ENCODE peak calls at places on chromosome 19, in ten cellular contexts. H is heart left ventricle, I is stomach, J is ovary, N is gastrocnemius medialis, T is GM12878, A is HCT116, U is testis, D is breast epithelium, C is vagina. Q is an unnamed sample. For H3K27me3, the result is how much of the 10 kb centered on the place peaks cover.

GRCh38 chr19:7421941-7422744 is 66.7 kb downstream of the PEX11G start:
- DNase-seq in T (no peak), H (no peak), J (no peak), I (peak), A (peak), C (no peak), U (no peak), D (no peak), N (no peak), Q (no peak)

GRCh38 chr19:40960062-40960685 is 30.9 kb upstream of the CYP2B6 start:
- DNase-seq in N (no peak), H (no peak), D (no peak), C (no peak), T (no peak), A (no peak), J (no peak), I (no peak), U (no peak), Q (no peak)

GRCh38 chr19:6228523-6229215 is 51.1 kb downstream of the MLLT1 start:
- DNase-seq in D (no peak), J (peak), U (no peak), N (no peak), T (no peak), A (no peak), C (no peak), I (no peak), H (no peak), Q (no peak)

GRCh38 chr19:41327499-41328156 is 17.7 kb downstream of the CCDC97 start:
- DNase-seq in U (no peak), N (peak), D (peak), H (peak), T (no peak), C (no peak), J (no peak), I (peak), A (no peak), Q (peak)

GRCh38 chr19:11142528-11143171 is 12.9 kb downstream of the SPC24 start:
- DNase-seq in N (peak), D (peak), T (no peak), H (peak), I (peak), J (peak), C (no peak), A (peak), U (peak), Q (peak)

GRCh38 chr19:40528533-40529092 is 48.1 kb upstream of the SHKBP1 start:
- DNase-seq in D (no peak), T (no peak), C (no peak), H (no peak), U (no peak), J (no peak), A (no peak), I (no peak), N (no peak), Q (no peak)

GRCh38 chr19:15445807-15446376 is 3.9 kb downstream of the WIZ start:
- DNase-seq in I (no peak), N (peak), U (peak), J (no peak), A (no peak), C (no peak), H (peak), D (no peak), T (no peak), Q (no peak)

GRCh38 chr19:49145485-49146407 is 9.4 kb downstream of the HRC start:
- DNase-seq in D (peak), U (peak), T (peak), A (peak), J (peak), N (peak), H (peak), C (no peak), I (peak), Q (peak)

GRCh38 chr19:48656840-48657474 is 11.0 kb upstream of the CA11 start:
- DNase-seq in T (no peak), J (no peak), D (no peak), N (no peak), A (no peak), H (no peak), I (no peak), C (no peak), U (no peak), Q (no peak)

GRCh38 chr19:10227215-10227971 is 3.7 kb downstream of the S1PR2 start:
- DNase-seq in D (peak), N (peak), J (peak), A (no peak), I (no peak), U (peak), T (no peak), H (no peak), C (no peak), Q (peak)

GRCh38 chr19:48030073-48030472 is 13.8 kb downstream of the CABP5 start:
- DNase-seq in C (no peak), A (no peak), T (no peak), N (no peak), H (no peak), I (no peak), D (no peak), J (no peak), U (no peak), Q (no peak)

GRCh38 chr19:41801682-41802317 is 5.4 kb downstream of the CEACAM3 start:
- DNase-seq in I (no peak), T (no peak), H (no peak), U (no peak), A (no peak), J (no peak), D (no peak), C (no peak), N (no peak), Q (no peak)

GRCh38 chr19:16920816-16921529 is 32.2 kb downstream of the F2RL3 start:
- DNase-seq in J (no peak), T (no peak), N (no peak), A (peak), I (no peak), U (no peak), H (no peak), C (no peak), D (no peak), Q (no peak)

GRCh38 chr19:40702337-40703012 is 12.0 kb upstream of the NUMBL start:
- DNase-seq in N (no peak), I (peak), U (peak), J (no peak), A (no peak), H (peak), D (no peak), T (no peak), C (no peak), Q (peak)

GRCh38 chr19:22422220-22422619 is at the start of gene ZNF98:
- DNase-seq in D (peak), I (no peak), C (no peak), H (peak), J (no peak), N (no peak), A (no peak), U (peak), T (no peak), Q (peak)

GRCh38 chr19:23460656-23461055 is 65.4 kb upstream of the ZNF91 start:
- DNase-seq in D (no peak), J (no peak), T (no peak), I (no peak), U (no peak), A (no peak), C (no peak), H (no peak), N (no peak), Q (no peak)

GRCh38 chr19:507286-508203 is at the start of gene TPGS1:
- DNase-seq in I (peak), C (no peak), J (peak), D (peak), T (no peak), A (peak), U (peak), N (peak), H (peak), Q (peak)

GRCh38 chr19:38841180-38841766 is 8.5 kb downstream of the HNRNPL start:
- DNase-seq in H (no peak), T (no peak), U (no peak), N (no peak), I (no peak), J (no peak), C (no peak), A (no peak), D (no peak), Q (no peak)

GRCh38 chr19:38843175-38843758 is 6.5 kb downstream of the HNRNPL start:
- DNase-seq in H (no peak), A (no peak), I (no peak), C (no peak), T (no peak), J (no peak), U (no peak), D (no peak), N (no peak), Q (no peak)

GRCh38 chr19:38842439-38843174 is 7.2 kb downstream of the HNRNPL start:
- DNase-seq in I (no peak), U (no peak), D (no peak), J (no peak), A (no peak), T (no peak), H (no peak), N (no peak), C (no peak), Q (no peak)

GRCh38 chr19:38840583-38840968 is 9.0 kb upstream of the ECH1 start:
- DNase-seq in I (no peak), U (no peak), C (no peak), A (no peak), J (no peak), H (no peak), N (peak), T (no peak), D (no peak), Q (no peak)

DNA sequence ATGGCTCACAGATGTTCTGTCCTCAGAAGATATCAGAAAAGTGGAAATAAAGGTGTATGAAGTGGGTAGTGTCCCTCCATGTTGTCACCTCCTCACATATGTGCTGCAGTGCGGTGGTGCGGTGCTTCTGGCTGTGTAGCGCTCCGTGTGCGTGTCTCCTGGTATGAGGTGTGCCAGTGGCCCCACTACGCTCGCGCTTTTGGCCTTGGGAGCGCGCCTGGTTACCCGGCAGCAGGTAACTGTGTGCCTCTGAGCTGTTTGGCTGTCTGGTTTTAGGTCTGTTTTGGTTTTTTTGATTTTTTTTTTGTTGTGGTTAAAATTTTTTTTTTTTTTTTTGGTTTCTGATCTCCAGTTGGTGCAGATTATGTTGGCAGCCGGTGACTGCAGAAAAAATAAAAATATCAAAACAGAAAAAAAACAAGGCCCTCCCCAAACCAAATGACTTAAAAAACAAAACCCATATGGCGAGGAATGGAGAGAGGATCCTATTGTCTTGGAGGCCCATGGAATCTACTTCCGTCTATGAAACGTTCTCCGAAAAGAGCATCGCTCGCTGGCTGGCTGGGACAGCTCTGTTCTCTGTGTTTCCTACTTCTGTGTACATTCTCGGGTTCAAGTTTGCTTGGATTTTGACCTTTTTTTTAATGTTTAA is 7.9 kb downstream of the HNRNPL start:
- DNase-seq in D (no peak), C (no peak), H (no peak), I (no peak), A (no peak), T (no peak), U (no peak), N (no peak), J (no peak), Q (no peak)
- TF ChIP-seq POLR2A in D (no peak), C (no peak), H (no peak), I (no peak), A (no peak), T (peak), U (no peak), N (no peak), J (no peak), Q (no peak)

GRCh38 chr19:19095691-19096090 is 31.9 kb downstream of the SLC25A42 start:
- DNase-seq in T (no peak), N (no peak), J (no peak), I (no peak), H (no peak), D (no peak), U (no peak), C (no peak), A (no peak), Q (no peak)

GRCh38 chr19:19096641-19097627 is 33.1 kb downstream of the SLC25A42 start:
- DNase-seq in T (no peak), H (no peak), N (no peak), J (no peak), C (no peak), U (no peak), A (peak), I (no peak), D (no peak), Q (no peak)

GRCh38 chr19:19101540-19101939 is 36.7 kb downstream of the TMEM161A start:
- DNase-seq in C (no peak), N (no peak), H (no peak), D (no peak), J (no peak), A (no peak), T (no peak), I (no peak), U (no peak), Q (no peak)

GRCh38 chr19:19098703-19099632 is 35.2 kb downstream of the SLC25A42 start:
- DNase-seq in C (no peak), H (no peak), I (no peak), U (no peak), A (no peak), N (no peak), D (no peak), T (no peak), J (no peak), Q (no peak)

DNA sequence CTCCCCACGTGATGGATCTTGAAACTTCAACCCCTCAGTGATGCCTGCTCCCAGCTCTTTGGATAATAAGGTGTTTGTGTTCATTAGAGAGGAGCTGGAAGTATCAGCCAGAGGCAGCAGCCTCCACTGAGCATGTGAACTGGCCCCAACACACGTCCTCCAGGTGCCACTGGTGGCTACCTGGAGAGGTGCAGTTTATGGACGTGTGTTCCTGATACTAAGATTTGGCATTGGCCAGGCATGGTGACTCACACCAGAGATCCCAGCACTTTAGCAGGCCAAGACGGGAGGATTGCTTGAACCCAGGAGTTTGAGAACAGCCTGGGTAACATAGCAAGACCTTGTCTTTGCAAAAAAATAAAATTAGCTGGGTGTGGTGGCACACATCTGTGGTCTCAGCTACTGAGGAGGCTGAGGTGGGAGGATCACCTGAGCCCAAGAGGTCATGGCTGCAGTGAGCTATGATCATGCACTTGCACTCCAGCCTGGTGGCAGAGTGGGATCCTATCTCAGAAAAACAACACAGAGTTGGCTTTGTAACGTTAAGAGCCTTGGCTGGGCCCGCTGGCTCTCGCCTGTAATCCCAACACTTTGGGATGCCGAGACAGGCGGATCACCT is 34.4 kb downstream of the SLC25A42 start:
- DNase-seq in N (no peak), T (no peak), D (no peak), C (no peak), A (peak), U (no peak), H (no peak), J (no peak), I (no peak), Q (no peak)
- H3K27me3 ChIP-seq in N (under half), T (under half), D (under half), C (under half), A (under half), U (under half), H (under half), J (under half), I (under half), Q (under half)

DNA sequence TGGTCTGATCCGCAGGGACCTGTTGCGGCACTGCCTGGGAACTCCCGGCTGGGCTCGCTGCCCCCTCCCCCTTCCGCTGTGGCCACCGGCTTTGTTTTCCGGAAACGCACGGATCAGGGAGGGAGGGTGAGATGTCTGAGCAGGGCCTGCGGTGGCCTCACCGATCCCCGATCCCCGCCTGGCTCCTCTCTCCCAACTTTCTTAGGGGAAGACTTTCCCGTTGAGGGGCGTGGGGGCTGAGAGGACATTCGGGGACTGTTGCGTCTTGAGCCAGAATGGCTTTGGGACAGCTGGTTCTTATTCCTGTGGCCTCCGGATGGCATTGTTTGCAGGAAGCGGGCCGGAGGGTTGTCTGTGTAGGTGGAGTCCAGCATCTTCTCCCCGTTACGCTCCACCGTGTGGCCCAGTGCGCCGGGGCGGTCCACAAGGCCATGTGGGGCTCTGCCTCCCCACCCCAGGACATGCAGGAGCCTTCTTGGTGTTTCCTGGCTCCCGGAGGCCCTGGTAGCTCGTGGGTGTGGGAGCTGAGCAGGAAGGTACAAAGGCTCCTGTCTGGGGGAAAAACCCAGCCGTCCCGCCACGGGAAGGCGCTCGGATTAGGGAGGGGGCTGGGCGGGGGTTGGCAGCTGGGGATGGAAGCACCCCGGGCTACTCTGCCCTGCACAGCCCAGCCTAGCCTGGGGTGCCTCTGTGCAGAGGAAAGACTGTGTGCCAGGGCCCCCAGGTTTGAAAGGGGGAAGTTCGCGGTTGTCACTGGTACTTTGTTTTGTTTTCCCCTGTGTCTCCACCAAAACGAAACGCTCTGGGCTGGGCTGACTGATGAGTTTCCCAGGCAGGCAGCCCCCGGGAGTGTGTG is 1.3 kb downstream of the CSNK1G2 start:
- DNase-seq in U (peak), T (peak), I (peak), N (peak), C (no peak), J (peak), A (no peak), D (peak), H (peak), Q (peak)
- TF ChIP-seq POLR2A in U (no peak), T (peak), I (no peak), N (peak), C (no peak), J (no peak), A (no peak), D (no peak), H (no peak), Q (no peak)

DNA sequence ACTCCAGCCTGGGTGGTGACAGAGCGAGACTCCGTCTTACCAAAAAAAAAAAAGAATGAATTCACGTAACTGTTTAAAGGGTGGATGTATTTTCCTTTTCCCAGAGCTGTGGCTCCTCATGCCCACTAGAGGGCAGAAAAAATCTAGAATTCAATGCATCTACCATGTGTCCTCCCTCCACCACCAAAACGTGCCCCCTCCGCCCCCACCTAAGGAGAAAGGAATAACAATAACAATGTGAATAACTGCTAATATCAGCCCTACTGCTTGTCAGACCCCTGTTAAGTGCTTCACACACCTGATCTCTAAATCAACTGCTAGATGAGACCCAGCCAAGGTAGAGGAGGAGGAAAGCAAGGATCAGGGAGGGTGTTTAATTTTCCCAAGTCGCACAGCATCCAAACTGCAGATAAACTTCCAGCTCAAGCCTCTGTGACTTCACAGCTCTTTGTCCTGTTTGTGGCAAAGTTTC is 20.2 kb upstream of the PNMA8B start:
- DNase-seq in H (no peak), T (no peak), C (no peak), A (no peak), U (no peak), J (no peak), D (no peak), N (no peak), I (no peak), Q (no peak)
- H3K27me3 ChIP-seq in H (under half), T (under half), C (under half), A (under half), U (under half), J (under half), D (under half), N (under half), I (under half), Q (under half)

DNA sequence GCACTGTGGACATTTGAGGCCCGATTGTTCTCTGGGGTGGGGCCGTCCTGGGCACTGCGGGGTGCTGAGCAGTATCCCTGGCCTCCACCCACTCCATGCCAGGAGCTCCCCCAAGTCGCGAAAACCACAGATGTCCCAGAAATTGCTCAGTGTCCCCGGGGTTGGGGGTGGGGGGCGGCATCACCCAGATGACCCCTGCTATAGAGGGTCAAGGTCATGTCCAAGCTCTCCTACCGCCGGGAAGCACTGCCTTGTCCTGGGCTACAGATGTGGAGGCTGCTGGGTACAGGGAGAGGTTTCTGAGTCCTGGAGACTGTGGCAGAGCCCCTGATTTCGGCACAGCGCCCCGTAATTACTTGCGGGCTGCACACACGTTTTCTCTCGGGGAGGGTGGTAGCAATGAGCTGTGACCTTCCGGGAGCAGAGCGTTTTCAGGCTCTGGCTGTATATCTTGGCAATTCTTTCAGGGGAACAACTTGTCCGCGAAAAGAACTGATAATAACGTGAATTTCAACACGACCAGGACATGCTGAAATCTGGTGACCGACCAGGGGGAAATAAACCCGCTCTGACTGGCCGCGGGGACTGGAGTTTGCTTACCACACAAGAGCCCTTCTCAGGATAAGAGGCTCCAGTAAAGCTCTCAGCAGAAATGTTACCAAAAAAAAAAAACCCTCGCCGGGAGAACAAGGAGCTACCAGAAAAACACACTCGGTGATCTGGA is 68.1 kb downstream of the GNG7 start:
- DNase-seq in T (no peak), C (no peak), A (no peak), N (no peak), J (peak), H (no peak), I (peak), D (no peak), U (peak), Q (no peak)
- TF ChIP-seq POLR2A in T (no peak), C (no peak), A (no peak), N (no peak), J (no peak), H (no peak), I (no peak), D (no peak), U (no peak), Q (no peak)

Q was measured in uterus.